ENCODE peak calls at places on chromosomes 1 and 21, in ten cellular contexts. One of them, this sample, is unnamed.

GRCh38 chr1:36366091-36366661 is 19.5 kb downstream of the STK40 start:
- DNase-seq in heart right ventricle: no peak
- DNase-seq in A673: peak; percentile 92
- DNase-seq in hypothalamus: peak; percentile 25
- DNase-seq in left cardiac atrium: no peak
- DNase-seq in GM12891: no peak
- DNase-seq in activated CD8-positive, alpha-beta memory T cell treated with anti-CD3 and anti-CD28 coated beads for 48 hours: no peak
- DNase-seq in head of caudate nucleus: peak; percentile 83
- DNase-seq in fibroblast of mammary gland: peak; percentile 64
- DNase-seq in fibroblast of the aortic adventitia: no peak
- DNase-seq in this sample: no peak

GRCh38 chr1:214525535-214526019 is 25.8 kb downstream of the PTPN14 start:
- DNase-seq in GM12891: no peak
- DNase-seq in left cardiac atrium: no peak
- DNase-seq in hypothalamus: no peak
- DNase-seq in fibroblast of the aortic adventitia: no peak
- DNase-seq in activated CD8-positive, alpha-beta memory T cell treated with anti-CD3 and anti-CD28 coated beads for 48 hours: no peak
- DNase-seq in head of caudate nucleus: no peak
- DNase-seq in heart right ventricle: no peak
- DNase-seq in A673: no peak
- DNase-seq in fibroblast of mammary gland: peak; percentile 53
- DNase-seq in this sample: no peak

GRCh38 chr1:183571678-183572268 is 18.5 kb downstream of the NCF2 start:
- DNase-seq in fibroblast of mammary gland: peak; percentile 59
- DNase-seq in head of caudate nucleus: no peak
- DNase-seq in heart right ventricle: no peak
- DNase-seq in A673: no peak
- DNase-seq in activated CD8-positive, alpha-beta memory T cell treated with anti-CD3 and anti-CD28 coated beads for 48 hours: no peak
- DNase-seq in GM12891: no peak
- DNase-seq in hypothalamus: no peak
- DNase-seq in fibroblast of the aortic adventitia: peak; percentile 63
- DNase-seq in left cardiac atrium: no peak
- DNase-seq in this sample: no peak

GRCh38 chr1:199691540-199691939 is 336.0 kb upstream of the NR5A2 start:
- DNase-seq in left cardiac atrium: no peak
- DNase-seq in GM12891: no peak
- DNase-seq in fibroblast of mammary gland: peak; percentile 78
- DNase-seq in head of caudate nucleus: no peak
- DNase-seq in fibroblast of the aortic adventitia: peak; percentile 67
- DNase-seq in hypothalamus: no peak
- DNase-seq in activated CD8-positive, alpha-beta memory T cell treated with anti-CD3 and anti-CD28 coated beads for 48 hours: no peak
- DNase-seq in heart right ventricle: no peak
- DNase-seq in A673: peak; percentile 95
- DNase-seq in this sample: no peak

GRCh38 chr1:160579216-160579701 is at the start of gene CD84:
- DNase-seq in heart right ventricle: no peak
- DNase-seq in left cardiac atrium: no peak
- DNase-seq in A673: no peak
- DNase-seq in GM12891: no peak
- DNase-seq in hypothalamus: no peak
- DNase-seq in head of caudate nucleus: no peak
- DNase-seq in fibroblast of mammary gland: no peak
- DNase-seq in activated CD8-positive, alpha-beta memory T cell treated with anti-CD3 and anti-CD28 coated beads for 48 hours: no peak
- DNase-seq in fibroblast of the aortic adventitia: no peak
- DNase-seq in this sample: no peak

GRCh38 chr1:17466359-17466758 is 26.9 kb upstream of the RCC2 start:
- DNase-seq in A673: no peak
- DNase-seq in hypothalamus: no peak
- DNase-seq in heart right ventricle: no peak
- DNase-seq in fibroblast of mammary gland: no peak
- DNase-seq in GM12891: no peak
- DNase-seq in left cardiac atrium: no peak
- DNase-seq in fibroblast of the aortic adventitia: no peak
- DNase-seq in head of caudate nucleus: no peak
- DNase-seq in activated CD8-positive, alpha-beta memory T cell treated with anti-CD3 and anti-CD28 coated beads for 48 hours: no peak
- DNase-seq in this sample: no peak

GRCh38 chr1:234617135-234617985 is 7.4 kb upstream of the IRF2BP2 start:
- DNase-seq in GM12891: no peak
- DNase-seq in head of caudate nucleus: peak; percentile 19
- DNase-seq in left cardiac atrium: no peak
- DNase-seq in fibroblast of the aortic adventitia: peak; percentile 74
- DNase-seq in A673: no peak
- DNase-seq in activated CD8-positive, alpha-beta memory T cell treated with anti-CD3 and anti-CD28 coated beads for 48 hours: no peak
- DNase-seq in fibroblast of mammary gland: peak; percentile 77
- DNase-seq in heart right ventricle: no peak
- DNase-seq in hypothalamus: no peak
- DNase-seq in this sample: no peak

GRCh38 chr1:4171480-4172450 is 271.7 kb upstream of the C1orf174 start:
- DNase-seq in A673: no peak
- DNase-seq in heart right ventricle: no peak
- DNase-seq in hypothalamus: no peak
- DNase-seq in GM12891: no peak
- DNase-seq in left cardiac atrium: peak; percentile 40
- DNase-seq in fibroblast of mammary gland: no peak
- DNase-seq in activated CD8-positive, alpha-beta memory T cell treated with anti-CD3 and anti-CD28 coated beads for 48 hours: no peak
- DNase-seq in head of caudate nucleus: peak; percentile 38
- DNase-seq in fibroblast of the aortic adventitia: no peak
- DNase-seq in this sample: no peak

GRCh38 chr1:44531785-44532566 is 126.9 kb downstream of the RNF220 start:
- DNase-seq in heart right ventricle: no peak
- DNase-seq in GM12891: no peak
- DNase-seq in fibroblast of the aortic adventitia: peak; percentile 22
- DNase-seq in hypothalamus: no peak
- DNase-seq in fibroblast of mammary gland: peak; percentile 61
- DNase-seq in head of caudate nucleus: no peak
- DNase-seq in left cardiac atrium: no peak
- DNase-seq in activated CD8-positive, alpha-beta memory T cell treated with anti-CD3 and anti-CD28 coated beads for 48 hours: no peak
- DNase-seq in A673: no peak
- DNase-seq in this sample: no peak

GRCh38 chr1:53700776-53701175 is 38.2 kb downstream of the GLIS1 start:
- DNase-seq in A673: no peak
- DNase-seq in GM12891: no peak
- DNase-seq in head of caudate nucleus: no peak
- DNase-seq in activated CD8-positive, alpha-beta memory T cell treated with anti-CD3 and anti-CD28 coated beads for 48 hours: no peak
- DNase-seq in heart right ventricle: no peak
- DNase-seq in hypothalamus: no peak
- DNase-seq in fibroblast of the aortic adventitia: no peak
- DNase-seq in left cardiac atrium: no peak
- DNase-seq in fibroblast of mammary gland: no peak
- DNase-seq in this sample: no peak

GRCh38 chr1:23793861-23794731 is 3.2 kb downstream of the LYPLA2 start:
- DNase-seq in head of caudate nucleus: no peak
- DNase-seq in hypothalamus: no peak
- DNase-seq in activated CD8-positive, alpha-beta memory T cell treated with anti-CD3 and anti-CD28 coated beads for 48 hours: no peak
- DNase-seq in left cardiac atrium: no peak
- DNase-seq in fibroblast of mammary gland: no peak
- DNase-seq in heart right ventricle: no peak
- DNase-seq in GM12891: no peak
- DNase-seq in fibroblast of the aortic adventitia: no peak
- DNase-seq in A673: no peak
- DNase-seq in this sample: no peak

GRCh38 chr1:25033030-25033827 is 103.2 kb upstream of the RUNX3 start:
- DNase-seq in A673: no peak
- DNase-seq in heart right ventricle: no peak
- DNase-seq in fibroblast of mammary gland: no peak
- DNase-seq in head of caudate nucleus: no peak
- DNase-seq in GM12891: no peak
- DNase-seq in hypothalamus: no peak
- DNase-seq in left cardiac atrium: no peak
- DNase-seq in activated CD8-positive, alpha-beta memory T cell treated with anti-CD3 and anti-CD28 coated beads for 48 hours: no peak
- DNase-seq in fibroblast of the aortic adventitia: no peak
- DNase-seq in this sample: no peak

GRCh38 chr21:45887121-45887611 is 94.4 kb upstream of the COL6A1 start:
- DNase-seq in left cardiac atrium: peak; percentile 81
- DNase-seq in head of caudate nucleus: peak; percentile 80
- DNase-seq in fibroblast of the aortic adventitia: no peak
- DNase-seq in A673: no peak
- DNase-seq in heart right ventricle: peak; percentile 64
- DNase-seq in hypothalamus: peak; percentile 81
- DNase-seq in GM12891: no peak
- DNase-seq in activated CD8-positive, alpha-beta memory T cell treated with anti-CD3 and anti-CD28 coated beads for 48 hours: no peak
- DNase-seq in fibroblast of mammary gland: no peak
- DNase-seq in this sample: no peak

GRCh38 chr1:203040518-203041275 is 14.4 kb downstream of the PPFIA4 start:
- DNase-seq in left cardiac atrium: no peak
- DNase-seq in hypothalamus: no peak
- DNase-seq in fibroblast of the aortic adventitia: no peak
- DNase-seq in heart right ventricle: no peak
- DNase-seq in head of caudate nucleus: no peak
- DNase-seq in activated CD8-positive, alpha-beta memory T cell treated with anti-CD3 and anti-CD28 coated beads for 48 hours: no peak
- DNase-seq in GM12891: no peak
- DNase-seq in A673: no peak
- DNase-seq in fibroblast of mammary gland: no peak
- DNase-seq in this sample: no peak

GRCh38 chr1:17170571-17170970 is 34.4 kb upstream of the PADI1 start:
- DNase-seq in fibroblast of mammary gland: peak; percentile 41
- DNase-seq in fibroblast of the aortic adventitia: peak; percentile 31
- DNase-seq in heart right ventricle: no peak
- DNase-seq in hypothalamus: no peak
- DNase-seq in GM12891: no peak
- DNase-seq in head of caudate nucleus: no peak
- DNase-seq in activated CD8-positive, alpha-beta memory T cell treated with anti-CD3 and anti-CD28 coated beads for 48 hours: no peak
- DNase-seq in left cardiac atrium: no peak
- DNase-seq in A673: no peak
- DNase-seq in this sample: no peak

GRCh38 chr1:208007938-208008342 is 97.0 kb upstream of the CD34 start:
- DNase-seq in GM12891: no peak
- DNase-seq in head of caudate nucleus: no peak
- DNase-seq in fibroblast of the aortic adventitia: peak; percentile 92
- DNase-seq in fibroblast of mammary gland: peak; percentile 90
- DNase-seq in A673: no peak
- DNase-seq in hypothalamus: no peak
- DNase-seq in heart right ventricle: no peak
- DNase-seq in activated CD8-positive, alpha-beta memory T cell treated with anti-CD3 and anti-CD28 coated beads for 48 hours: no peak
- DNase-seq in left cardiac atrium: no peak
- DNase-seq in this sample: no peak

GRCh38 chr1:49408346-49408745 is 615.4 kb downstream of the AGBL4 start:
- DNase-seq in heart right ventricle: no peak
- DNase-seq in GM12891: no peak
- DNase-seq in fibroblast of the aortic adventitia: no peak
- DNase-seq in hypothalamus: no peak
- DNase-seq in head of caudate nucleus: no peak
- DNase-seq in left cardiac atrium: no peak
- DNase-seq in fibroblast of mammary gland: no peak
- DNase-seq in activated CD8-positive, alpha-beta memory T cell treated with anti-CD3 and anti-CD28 coated beads for 48 hours: no peak
- DNase-seq in A673: no peak
- DNase-seq in this sample: no peak

GRCh38 chr1:98926597-98926996 is 78.1 kb downstream of the PLPPR5 start:
- DNase-seq in fibroblast of the aortic adventitia: no peak
- DNase-seq in GM12891: no peak
- DNase-seq in left cardiac atrium: no peak
- DNase-seq in fibroblast of mammary gland: no peak
- DNase-seq in heart right ventricle: no peak
- DNase-seq in A673: no peak
- DNase-seq in head of caudate nucleus: no peak
- DNase-seq in hypothalamus: no peak
- DNase-seq in activated CD8-positive, alpha-beta memory T cell treated with anti-CD3 and anti-CD28 coated beads for 48 hours: no peak
- DNase-seq in this sample: no peak

GRCh38 chr1:156356875-156357534 is 12.0 kb upstream of the RHBG start:
- DNase-seq in fibroblast of mammary gland: no peak
- DNase-seq in GM12891: peak; percentile 84
- DNase-seq in A673: peak; percentile 51
- DNase-seq in hypothalamus: no peak
- DNase-seq in activated CD8-positive, alpha-beta memory T cell treated with anti-CD3 and anti-CD28 coated beads for 48 hours: peak; percentile 30
- DNase-seq in head of caudate nucleus: peak; percentile 65
- DNase-seq in left cardiac atrium: peak; percentile 41
- DNase-seq in heart right ventricle: peak; percentile 47
- DNase-seq in fibroblast of the aortic adventitia: no peak
- DNase-seq in this sample: no peak

GRCh38 chr1:55931272-55931940 is 648.0 kb downstream of the PLPP3 start:
- DNase-seq in hypothalamus: no peak
- DNase-seq in activated CD8-positive, alpha-beta memory T cell treated with anti-CD3 and anti-CD28 coated beads for 48 hours: no peak
- DNase-seq in fibroblast of the aortic adventitia: peak; percentile 90
- DNase-seq in left cardiac atrium: no peak
- DNase-seq in head of caudate nucleus: no peak
- DNase-seq in heart right ventricle: no peak
- DNase-seq in GM12891: no peak
- DNase-seq in A673: no peak
- DNase-seq in fibroblast of mammary gland: peak; percentile 25
- DNase-seq in this sample: no peak

GRCh38 chr1:28437260-28437923 is 67.9 kb downstream of the PHACTR4 start:
- DNase-seq in fibroblast of the aortic adventitia: peak; percentile 77
- DNase-seq in hypothalamus: peak; percentile 8
- DNase-seq in left cardiac atrium: no peak
- DNase-seq in A673: peak; percentile 83
- DNase-seq in GM12891: no peak
- DNase-seq in activated CD8-positive, alpha-beta memory T cell treated with anti-CD3 and anti-CD28 coated beads for 48 hours: no peak
- DNase-seq in fibroblast of mammary gland: peak; percentile 82
- DNase-seq in heart right ventricle: no peak
- DNase-seq in head of caudate nucleus: peak; percentile 40
- DNase-seq in this sample: no peak

GRCh38 chr1:31239653-31240241 is at the start of gene NKAIN1:
- DNase-seq in left cardiac atrium: no peak
- DNase-seq in heart right ventricle: no peak
- DNase-seq in activated CD8-positive, alpha-beta memory T cell treated with anti-CD3 and anti-CD28 coated beads for 48 hours: no peak
- DNase-seq in A673: peak; percentile 18
- DNase-seq in fibroblast of the aortic adventitia: peak; percentile 11
- DNase-seq in head of caudate nucleus: peak; percentile 58
- DNase-seq in fibroblast of mammary gland: peak; percentile 14
- DNase-seq in hypothalamus: no peak
- DNase-seq in GM12891: no peak
- DNase-seq in this sample: no peak

GRCh38 chr21:44371596-44371995 is 18.2 kb downstream of the TRPM2 start:
- DNase-seq in left cardiac atrium: no peak
- DNase-seq in GM12891: no peak
- DNase-seq in fibroblast of the aortic adventitia: no peak
- DNase-seq in hypothalamus: no peak
- DNase-seq in fibroblast of mammary gland: no peak
- DNase-seq in A673: no peak
- DNase-seq in head of caudate nucleus: no peak
- DNase-seq in heart right ventricle: no peak
- DNase-seq in activated CD8-positive, alpha-beta memory T cell treated with anti-CD3 and anti-CD28 coated beads for 48 hours: no peak
- DNase-seq in this sample: no peak

GRCh38 chr1:205360166-205360565 is 3.4 kb upstream of the KLHDC8A start:
- DNase-seq in activated CD8-positive, alpha-beta memory T cell treated with anti-CD3 and anti-CD28 coated beads for 48 hours: no peak
- DNase-seq in head of caudate nucleus: peak; percentile 88
- DNase-seq in fibroblast of mammary gland: no peak
- DNase-seq in fibroblast of the aortic adventitia: no peak
- DNase-seq in left cardiac atrium: no peak
- DNase-seq in hypothalamus: peak; percentile 74
- DNase-seq in heart right ventricle: no peak
- DNase-seq in GM12891: no peak
- DNase-seq in A673: no peak
- DNase-seq in this sample: no peak

GRCh38 chr1:28260803-28261174 is 1.5 kb downstream of the SESN2 start:
- DNase-seq in left cardiac atrium: no peak
- DNase-seq in head of caudate nucleus: no peak
- DNase-seq in heart right ventricle: no peak
- DNase-seq in A673: no peak
- DNase-seq in GM12891: no peak
- DNase-seq in fibroblast of the aortic adventitia: no peak
- DNase-seq in hypothalamus: no peak
- DNase-seq in activated CD8-positive, alpha-beta memory T cell treated with anti-CD3 and anti-CD28 coated beads for 48 hours: no peak
- DNase-seq in fibroblast of mammary gland: no peak
- DNase-seq in this sample: no peak

GRCh38 chr21:44764319-44765230 is 37.0 kb downstream of the UBE2G2 start:
- DNase-seq in activated CD8-positive, alpha-beta memory T cell treated with anti-CD3 and anti-CD28 coated beads for 48 hours: no peak
- DNase-seq in GM12891: no peak
- DNase-seq in fibroblast of mammary gland: no peak
- DNase-seq in heart right ventricle: no peak
- DNase-seq in head of caudate nucleus: no peak
- DNase-seq in left cardiac atrium: no peak
- DNase-seq in A673: no peak
- DNase-seq in fibroblast of the aortic adventitia: no peak
- DNase-seq in hypothalamus: no peak
- DNase-seq in this sample: no peak

GRCh38 chr21:26011292-26011940 is 159.2 kb downstream of the APP start:
- DNase-seq in head of caudate nucleus: peak; percentile 51
- DNase-seq in fibroblast of the aortic adventitia: no peak
- DNase-seq in hypothalamus: no peak
- DNase-seq in fibroblast of mammary gland: no peak
- DNase-seq in GM12891: no peak
- DNase-seq in A673: peak; percentile 49
- DNase-seq in heart right ventricle: no peak
- DNase-seq in activated CD8-positive, alpha-beta memory T cell treated with anti-CD3 and anti-CD28 coated beads for 48 hours: no peak
- DNase-seq in left cardiac atrium: no peak
- DNase-seq in this sample: no peak

GRCh38 chr1:41155105-41155504 is 87.0 kb downstream of the SCMH1 start:
- DNase-seq in heart right ventricle: no peak
- DNase-seq in A673: no peak
- DNase-seq in head of caudate nucleus: no peak
- DNase-seq in GM12891: no peak
- DNase-seq in hypothalamus: no peak
- DNase-seq in fibroblast of mammary gland: no peak
- DNase-seq in activated CD8-positive, alpha-beta memory T cell treated with anti-CD3 and anti-CD28 coated beads for 48 hours: no peak
- DNase-seq in fibroblast of the aortic adventitia: no peak
- DNase-seq in left cardiac atrium: no peak
- DNase-seq in this sample: no peak

This sample was measured in SK-N-MC.